ENCODE peak calls at places on chromosomes 4 and X, in six cellular contexts. One of them, this sample, is unnamed.

GRCh38 chr4:173530326-173531062 is 465 bp upstream of the HAND2 start:
- DNase-seq in foreskin fibroblast: peak; percentile 37
- DNase-seq in left ventricle myocardium inferior: no peak
- DNase-seq in endothelial cell: no peak
- DNase-seq in progenitor cell of endocrine pancreas: no peak
- DNase-seq in chondrocyte: no peak
- DNase-seq in this sample: peak; percentile 5

GRCh38 chr4:59664771-59665170 is 1535.4 kb upstream of the ADGRL3 start:
- DNase-seq in endothelial cell: no peak
- DNase-seq in left ventricle myocardium inferior: no peak
- DNase-seq in foreskin fibroblast: no peak
- DNase-seq in progenitor cell of endocrine pancreas: no peak
- DNase-seq in chondrocyte: no peak
- DNase-seq in this sample: no peak

GRCh38 chr4:74104145-74104544 is 5.2 kb upstream of the CXCL2 start:
- DNase-seq in foreskin fibroblast: no peak
- DNase-seq in progenitor cell of endocrine pancreas: no peak
- DNase-seq in left ventricle myocardium inferior: no peak
- DNase-seq in chondrocyte: no peak
- DNase-seq in endothelial cell: no peak
- DNase-seq in this sample: no peak

GRCh38 chr4:145320269-145320668 is 139.9 kb upstream of the OTUD4 start:
- DNase-seq in progenitor cell of endocrine pancreas: no peak
- DNase-seq in endothelial cell: no peak
- DNase-seq in left ventricle myocardium inferior: no peak
- DNase-seq in chondrocyte: no peak
- DNase-seq in foreskin fibroblast: peak; percentile 41
- DNase-seq in this sample: no peak

GRCh38 chrX:29308726-29309125 is 721.5 kb downstream of the IL1RAPL1 start:
- DNase-seq in foreskin fibroblast: no peak
- DNase-seq in left ventricle myocardium inferior: no peak
- DNase-seq in chondrocyte: no peak
- DNase-seq in progenitor cell of endocrine pancreas: no peak
- DNase-seq in endothelial cell: no peak
- DNase-seq in this sample: no peak

GRCh38 chrX:20571611-20572010 is 304.9 kb upstream of the RPS6KA3 start:
- DNase-seq in endothelial cell: no peak
- DNase-seq in left ventricle myocardium inferior: no peak
- DNase-seq in progenitor cell of endocrine pancreas: no peak
- DNase-seq in chondrocyte: no peak
- DNase-seq in foreskin fibroblast: peak; percentile 4
- DNase-seq in this sample: no peak

GRCh38 chr4:143320113-143320512 is 16.6 kb upstream of the GAB1 start:
- DNase-seq in foreskin fibroblast: no peak
- DNase-seq in chondrocyte: no peak
- DNase-seq in left ventricle myocardium inferior: no peak
- DNase-seq in endothelial cell: no peak
- DNase-seq in progenitor cell of endocrine pancreas: no peak
- DNase-seq in this sample: no peak

GRCh38 chr4:107862658-107863057 is 37.9 kb downstream of the SGMS2 start:
- DNase-seq in endothelial cell: no peak
- DNase-seq in chondrocyte: no peak
- DNase-seq in progenitor cell of endocrine pancreas: no peak
- DNase-seq in left ventricle myocardium inferior: no peak
- DNase-seq in foreskin fibroblast: peak; percentile 77
- DNase-seq in this sample: no peak

GRCh38 chrX:43813898-43814297 is 68.4 kb downstream of the MAOB start:
- DNase-seq in left ventricle myocardium inferior: no peak
- DNase-seq in chondrocyte: no peak
- DNase-seq in endothelial cell: peak; percentile 32
- DNase-seq in progenitor cell of endocrine pancreas: no peak
- DNase-seq in foreskin fibroblast: peak; percentile 20
- DNase-seq in this sample: peak; percentile 12

GRCh38 chr4:37130465-37130864 is 114.1 kb upstream of the NWD2 start:
- DNase-seq in progenitor cell of endocrine pancreas: no peak
- DNase-seq in foreskin fibroblast: no peak
- DNase-seq in left ventricle myocardium inferior: no peak
- DNase-seq in chondrocyte: no peak
- DNase-seq in endothelial cell: no peak
- DNase-seq in this sample: no peak

GRCh38 chr4:24657768-24658617 is 73.6 kb upstream of the DHX15 start:
- DNase-seq in endothelial cell: no peak
- DNase-seq in chondrocyte: no peak
- DNase-seq in progenitor cell of endocrine pancreas: no peak
- DNase-seq in foreskin fibroblast: peak; percentile 34
- DNase-seq in left ventricle myocardium inferior: peak; percentile 26
- DNase-seq in this sample: no peak

GRCh38 chr4:26000274-26000950 is 86.4 kb downstream of the SMIM20 start:
- DNase-seq in foreskin fibroblast: peak; percentile 58
- DNase-seq in chondrocyte: no peak
- DNase-seq in endothelial cell: no peak
- DNase-seq in left ventricle myocardium inferior: no peak
- DNase-seq in progenitor cell of endocrine pancreas: no peak
- DNase-seq in this sample: no peak
- TF ChIP-seq CTCF in foreskin fibroblast: no peak
- TF ChIP-seq CTCF in chondrocyte: no peak
- TF ChIP-seq CTCF in endothelial cell: no peak
- TF ChIP-seq CTCF in left ventricle myocardium inferior: no peak
- TF ChIP-seq CTCF in progenitor cell of endocrine pancreas: no peak
- TF ChIP-seq CTCF in this sample: no peak

GRCh38 chrX:110858565-110858964 is 62.9 kb upstream of the CHRDL1 start:
- DNase-seq in foreskin fibroblast: no peak
- DNase-seq in chondrocyte: no peak
- DNase-seq in left ventricle myocardium inferior: no peak
- DNase-seq in progenitor cell of endocrine pancreas: no peak
- DNase-seq in endothelial cell: no peak
- DNase-seq in this sample: no peak

GRCh38 chrX:110851780-110852179 is 56.2 kb upstream of the CHRDL1 start:
- DNase-seq in foreskin fibroblast: peak; percentile 61
- DNase-seq in endothelial cell: no peak
- DNase-seq in left ventricle myocardium inferior: no peak
- DNase-seq in chondrocyte: no peak
- DNase-seq in progenitor cell of endocrine pancreas: no peak
- DNase-seq in this sample: no peak

GRCh38 chrX:110852180-110852579 is 56.6 kb upstream of the CHRDL1 start:
- DNase-seq in left ventricle myocardium inferior: no peak
- DNase-seq in endothelial cell: peak; percentile 20
- DNase-seq in progenitor cell of endocrine pancreas: no peak
- DNase-seq in foreskin fibroblast: peak; percentile 36
- DNase-seq in chondrocyte: no peak
- DNase-seq in this sample: peak; percentile 36

DNA sequence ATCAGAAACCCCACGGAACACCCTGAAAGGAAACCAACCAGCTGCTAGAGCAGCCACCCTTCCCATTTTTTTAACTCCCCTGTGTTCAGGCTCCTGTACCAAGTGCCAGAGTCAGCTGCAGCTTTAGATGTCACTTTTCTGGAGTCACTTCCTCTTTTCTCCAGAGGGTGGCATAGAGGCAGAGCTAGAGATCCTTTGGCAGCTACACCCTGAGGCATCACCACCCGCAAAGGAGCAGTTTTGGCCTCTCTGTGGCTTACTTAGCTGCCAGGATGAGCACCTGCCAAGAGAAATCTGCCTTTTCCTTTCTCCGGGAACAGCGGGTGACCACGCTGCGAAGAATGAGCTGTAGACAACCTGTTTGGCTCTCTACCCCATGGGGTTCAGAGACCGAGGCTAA is 58.0 kb upstream of the CHRDL1 start:
- DNase-seq in chondrocyte: no peak
- DNase-seq in endothelial cell: peak; percentile 12
- DNase-seq in foreskin fibroblast: peak; percentile 55
- DNase-seq in left ventricle myocardium inferior: no peak
- DNase-seq in progenitor cell of endocrine pancreas: no peak
- DNase-seq in this sample: peak; percentile 21
- TF ChIP-seq CTCF in chondrocyte: peak; percentile 66
- TF ChIP-seq CTCF in endothelial cell: no peak
- TF ChIP-seq CTCF in foreskin fibroblast: peak; percentile 25
- TF ChIP-seq CTCF in left ventricle myocardium inferior: peak; percentile 38
- TF ChIP-seq CTCF in progenitor cell of endocrine pancreas: peak; percentile 58
- TF ChIP-seq CTCF in this sample: peak; percentile 37

DNA sequence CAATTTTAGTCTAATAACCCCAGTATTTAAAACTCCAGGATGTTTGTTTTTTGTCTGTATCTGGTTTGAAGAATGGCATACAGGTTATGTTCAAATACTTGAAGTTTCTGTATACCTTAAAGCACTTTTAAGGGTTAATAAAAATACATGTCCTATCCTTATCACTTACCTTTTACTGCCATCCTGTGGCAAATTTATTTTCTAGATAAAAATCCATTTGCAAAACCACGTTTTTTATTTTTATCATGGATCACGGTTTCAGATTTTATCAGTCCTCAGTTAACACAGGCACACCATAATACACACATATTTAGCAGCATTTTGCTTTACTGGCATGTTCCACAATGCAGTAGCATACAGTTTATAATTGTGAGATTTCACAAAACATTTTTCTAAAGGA is 113.3 kb upstream of the H2AZ1 start:
- DNase-seq in chondrocyte: no peak
- DNase-seq in endothelial cell: no peak
- DNase-seq in progenitor cell of endocrine pancreas: no peak
- DNase-seq in foreskin fibroblast: peak; percentile 22
- DNase-seq in left ventricle myocardium inferior: no peak
- DNase-seq in this sample: no peak
- TF ChIP-seq CTCF in chondrocyte: peak; percentile 64
- TF ChIP-seq CTCF in endothelial cell: no peak
- TF ChIP-seq CTCF in progenitor cell of endocrine pancreas: no peak
- TF ChIP-seq CTCF in foreskin fibroblast: no peak
- TF ChIP-seq CTCF in left ventricle myocardium inferior: no peak
- TF ChIP-seq CTCF in this sample: no peak

GRCh38 chrX:56764153-56764974 is 35.3 kb downstream of the NBDY start:
- DNase-seq in progenitor cell of endocrine pancreas: no peak
- DNase-seq in left ventricle myocardium inferior: no peak
- DNase-seq in endothelial cell: peak; percentile 52
- DNase-seq in chondrocyte: peak; percentile 80
- DNase-seq in foreskin fibroblast: peak; percentile 78
- DNase-seq in this sample: peak; percentile 66
- TF ChIP-seq CTCF in progenitor cell of endocrine pancreas: peak; percentile 50
- TF ChIP-seq CTCF in left ventricle myocardium inferior: peak; percentile 63
- TF ChIP-seq CTCF in endothelial cell: peak; percentile 15
- TF ChIP-seq CTCF in chondrocyte: peak; percentile 77
- TF ChIP-seq CTCF in foreskin fibroblast: peak; percentile 44
- TF ChIP-seq CTCF in this sample: peak; percentile 55

GRCh38 chrX:723781-724180 is 93.2 kb downstream of the SHOX start:
- DNase-seq in left ventricle myocardium inferior: no peak
- DNase-seq in endothelial cell: no peak
- DNase-seq in progenitor cell of endocrine pancreas: no peak
- DNase-seq in foreskin fibroblast: no peak
- DNase-seq in chondrocyte: no peak
- DNase-seq in this sample: no peak

GRCh38 chrX:724256-724655 is 93.7 kb downstream of the SHOX start:
- DNase-seq in left ventricle myocardium inferior: no peak
- DNase-seq in foreskin fibroblast: no peak
- DNase-seq in endothelial cell: no peak
- DNase-seq in progenitor cell of endocrine pancreas: no peak
- DNase-seq in chondrocyte: no peak
- DNase-seq in this sample: no peak

GRCh38 chrX:729583-730409 is 99.2 kb downstream of the SHOX start:
- DNase-seq in left ventricle myocardium inferior: no peak
- DNase-seq in chondrocyte: no peak
- DNase-seq in endothelial cell: no peak
- DNase-seq in foreskin fibroblast: no peak
- DNase-seq in progenitor cell of endocrine pancreas: no peak
- DNase-seq in this sample: no peak

GRCh38 chrX:727738-728621 is 97.4 kb downstream of the SHOX start:
- DNase-seq in left ventricle myocardium inferior: no peak
- DNase-seq in endothelial cell: no peak
- DNase-seq in chondrocyte: no peak
- DNase-seq in foreskin fibroblast: no peak
- DNase-seq in progenitor cell of endocrine pancreas: no peak
- DNase-seq in this sample: peak; percentile 53
- TF ChIP-seq CTCF in left ventricle myocardium inferior: peak; percentile 43
- TF ChIP-seq CTCF in endothelial cell: no peak
- TF ChIP-seq CTCF in chondrocyte: peak; percentile 73
- TF ChIP-seq CTCF in foreskin fibroblast: peak; percentile 19
- TF ChIP-seq CTCF in progenitor cell of endocrine pancreas: peak; percentile 56
- TF ChIP-seq CTCF in this sample: peak; percentile 52

GRCh38 chrX:119945481-119945880 is 1.9 kb upstream of the NKAP start:
- DNase-seq in foreskin fibroblast: no peak
- DNase-seq in endothelial cell: no peak
- DNase-seq in left ventricle myocardium inferior: no peak
- DNase-seq in progenitor cell of endocrine pancreas: no peak
- DNase-seq in chondrocyte: no peak
- DNase-seq in this sample: no peak

GRCh38 chrX:119942831-119943184 is 743 bp downstream of the NKAP start:
- DNase-seq in chondrocyte: no peak
- DNase-seq in progenitor cell of endocrine pancreas: no peak
- DNase-seq in foreskin fibroblast: no peak
- DNase-seq in left ventricle myocardium inferior: no peak
- DNase-seq in endothelial cell: no peak
- DNase-seq in this sample: no peak

GRCh38 chrX:119954374-119954773 is 10.8 kb upstream of the NKAP start:
- DNase-seq in left ventricle myocardium inferior: no peak
- DNase-seq in endothelial cell: no peak
- DNase-seq in chondrocyte: no peak
- DNase-seq in progenitor cell of endocrine pancreas: no peak
- DNase-seq in foreskin fibroblast: no peak
- DNase-seq in this sample: no peak

GRCh38 chrX:119943185-119943988 is at the start of gene NKAP:
- DNase-seq in chondrocyte: no peak
- DNase-seq in left ventricle myocardium inferior: peak; percentile 71
- DNase-seq in endothelial cell: peak; percentile 71
- DNase-seq in foreskin fibroblast: peak; percentile 96
- DNase-seq in progenitor cell of endocrine pancreas: peak; percentile 55
- DNase-seq in this sample: peak; percentile 76

GRCh38 chrX:119948381-119948780 is 4.8 kb upstream of the NKAP start:
- DNase-seq in progenitor cell of endocrine pancreas: no peak
- DNase-seq in foreskin fibroblast: no peak
- DNase-seq in chondrocyte: no peak
- DNase-seq in left ventricle myocardium inferior: no peak
- DNase-seq in endothelial cell: no peak
- DNase-seq in this sample: no peak
- TF ChIP-seq CTCF in progenitor cell of endocrine pancreas: peak; percentile 24
- TF ChIP-seq CTCF in foreskin fibroblast: no peak
- TF ChIP-seq CTCF in chondrocyte: peak; percentile 22
- TF ChIP-seq CTCF in left ventricle myocardium inferior: no peak
- TF ChIP-seq CTCF in endothelial cell: no peak
- TF ChIP-seq CTCF in this sample: no peak

GRCh38 chr4:7195138-7195510 is 2.8 kb downstream of the SORCS2 start:
- DNase-seq in foreskin fibroblast: no peak
- DNase-seq in chondrocyte: no peak
- DNase-seq in left ventricle myocardium inferior: no peak
- DNase-seq in progenitor cell of endocrine pancreas: no peak
- DNase-seq in endothelial cell: no peak
- DNase-seq in this sample: no peak
- TF ChIP-seq CTCF in foreskin fibroblast: no peak
- TF ChIP-seq CTCF in chondrocyte: no peak
- TF ChIP-seq CTCF in left ventricle myocardium inferior: no peak
- TF ChIP-seq CTCF in progenitor cell of endocrine pancreas: no peak
- TF ChIP-seq CTCF in endothelial cell: no peak
- TF ChIP-seq CTCF in this sample: no peak